ENCODE peak calls at places on chromosomes 6 and 20, in eight cellular contexts. C is heart left ventricle, A is K562, Y is suprapubic skin, R is prostate gland, X is ovary, K is esophagus muscularis mucosa, W is transverse colon. E is an unnamed sample.

GRCh38 chr6:150006961-150007464 is 18.3 kb downstream of the RAET1L start:
- DNase-seq in K (no peak), X (no peak), Y (no peak), A (peak; percentile 50), C (no peak), R (no peak), W (no peak), E (peak; percentile 12)

GRCh38 chr20:6014957-6015356 is 38.9 kb downstream of the LRRN4 start:
- DNase-seq in K (no peak), W (no peak), R (no peak), C (no peak), A (no peak), Y (no peak), X (no peak), E (no peak)

GRCh38 chr6:56851541-56852248 is 103.2 kb upstream of the BEND6 start:
- DNase-seq in A (no peak), W (no peak), Y (no peak), R (peak; percentile 18), C (peak; percentile 53), X (peak; percentile 45), K (no peak), E (peak; percentile 47)

GRCh38 chr6:46217671-46218131 is 46.9 kb upstream of the ENPP5 start:
- DNase-seq in C (peak; percentile 53), W (no peak), K (no peak), R (no peak), X (no peak), A (no peak), Y (no peak), E (peak; percentile 3)

GRCh38 chr6:164693934-164694333 is 615.5 kb downstream of the C6orf118 start:
- DNase-seq in X (no peak), C (no peak), R (no peak), W (no peak), K (no peak), Y (no peak), A (no peak), E (no peak)

GRCh38 chr6:3294396-3294795 is 35.6 kb downstream of the PSMG4 start:
- DNase-seq in C (no peak), W (no peak), Y (peak; percentile 9), R (no peak), A (no peak), K (no peak), X (no peak), E (no peak)

GRCh38 chr6:90938116-90938515 is 351.2 kb upstream of the MAP3K7 start:
- DNase-seq in Y (no peak), W (no peak), R (no peak), A (no peak), X (no peak), K (no peak), C (no peak), E (no peak)

GRCh38 chr6:126054802-126055201 is 68.5 kb downstream of the TRMT11 start:
- DNase-seq in Y (no peak), K (no peak), A (no peak), X (no peak), W (no peak), C (no peak), R (no peak), E (no peak)

GRCh38 chr6:76702187-76702586 is 629.7 kb upstream of the IMPG1 start:
- DNase-seq in C (no peak), W (no peak), Y (no peak), X (no peak), A (no peak), R (no peak), K (no peak), E (no peak)

GRCh38 chr6:159727717-159728440 is 573 bp downstream of the WTAP start:
- DNase-seq in K (no peak), R (no peak), C (peak; percentile 61), X (no peak), A (no peak), W (no peak), Y (peak; percentile 79), E (peak; percentile 87)

GRCh38 chr20:47784599-47785320 is 521 bp downstream of the SULF2 start:
- DNase-seq in A (no peak), C (peak; percentile 48), W (peak; percentile 27), K (no peak), X (peak; percentile 78), R (peak; percentile 25), Y (no peak), E (no peak)

GRCh38 chr20:17971571-17972013 is 2.8 kb downstream of the MGME1 start:
- DNase-seq in A (no peak), W (no peak), C (no peak), X (no peak), K (no peak), Y (no peak), R (no peak), E (peak; percentile 77)

GRCh38 chr20:17968366-17969275 is at the start of the genes MGME1 and SNX5:
- DNase-seq in K (peak; percentile 100), X (peak; percentile 99), W (peak; percentile 100), A (peak; percentile 84), R (peak; percentile 99), Y (peak; percentile 99), C (peak; percentile 100), E (peak; percentile 100)

GRCh38 chr20:17967595-17968365 is 814 bp downstream of the SNX5 start:
- DNase-seq in Y (peak; percentile 77), K (no peak), W (no peak), X (no peak), A (no peak), R (peak; percentile 16), C (no peak), E (peak; percentile 73)

GRCh38 chr20:17969276-17969883 is 562 bp downstream of the MGME1 start:
- DNase-seq in X (no peak), A (peak; percentile 23), K (no peak), Y (no peak), C (peak; percentile 41), W (peak; percentile 52), R (peak; percentile 42), E (peak; percentile 82)

GRCh38 chr20:17969884-17970409 is 1.1 kb downstream of the MGME1 start:
- DNase-seq in W (peak; percentile 36), R (peak; percentile 22), Y (no peak), X (no peak), A (peak; percentile 12), C (peak; percentile 33), K (no peak), E (peak; percentile 78)
- TF ChIP-seq POLR2A in W (peak; percentile 44), R (no peak), Y (no peak), X (no peak), A (no peak), C (no peak), K (no peak), E (no peak)

DNA sequence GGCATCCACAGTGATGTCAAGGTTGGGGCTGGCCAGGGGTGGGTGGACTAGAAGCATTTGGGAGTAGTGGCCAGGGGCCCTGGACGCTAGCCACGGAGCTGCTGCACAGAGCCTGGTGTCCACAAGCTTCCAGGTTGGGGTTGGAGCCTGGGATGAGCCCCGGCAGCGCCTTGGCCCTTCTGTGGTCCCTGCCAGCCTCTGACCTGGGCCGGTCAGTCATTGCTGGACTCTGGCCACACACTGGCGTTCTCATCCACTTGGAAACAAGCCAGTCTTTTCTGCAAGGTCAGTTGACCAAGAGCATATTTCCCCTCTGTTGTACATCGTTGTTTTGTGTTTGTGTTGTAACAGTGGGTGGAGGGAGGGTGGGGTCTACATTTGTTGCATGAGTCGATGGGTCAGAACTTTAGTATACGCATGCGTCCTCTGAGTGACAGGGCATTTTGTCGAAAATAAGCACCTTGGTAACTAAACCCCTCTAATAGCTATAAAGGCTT is 8.4 kb downstream of the PSMA7 start:
- DNase-seq in A (no peak), W (no peak), X (peak; percentile 80), R (no peak), C (no peak), Y (no peak), K (no peak), E (no peak)
- TF ChIP-seq POLR2A in A (no peak), W (no peak), X (no peak), R (no peak), C (no peak), Y (no peak), K (no peak), E (no peak)

DNA sequence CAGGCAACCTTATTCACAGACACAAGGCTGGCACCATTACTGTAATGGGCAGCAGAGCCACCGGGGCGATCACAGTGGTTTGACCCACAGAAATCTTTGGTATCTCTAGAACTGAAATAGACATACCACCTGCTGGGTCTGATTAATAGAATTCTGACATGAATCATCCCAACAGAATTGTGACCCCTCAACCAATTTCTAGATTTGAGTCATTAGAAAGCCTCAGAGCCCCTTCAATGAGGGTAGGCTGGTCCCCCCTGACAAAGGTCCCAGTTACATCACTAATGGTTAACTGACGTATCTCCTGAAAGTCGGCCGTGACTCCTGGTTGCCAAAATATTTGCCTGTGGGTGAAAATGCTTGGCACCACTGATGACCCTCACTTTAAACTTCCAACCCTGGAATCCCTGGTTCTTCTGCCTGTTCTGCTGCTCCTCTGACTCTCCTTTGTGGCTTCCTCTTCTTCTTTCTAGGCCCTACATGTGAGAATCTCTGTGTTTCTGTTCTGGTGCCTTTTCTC is 124.9 kb upstream of the ARID1B start:
- DNase-seq in W (no peak), R (no peak), A (no peak), Y (no peak), C (no peak), X (no peak), K (no peak), E (no peak)
- TF ChIP-seq POLR2A in W (no peak), R (no peak), A (peak; percentile 39), Y (no peak), C (no peak), X (no peak), K (no peak), E (no peak)

GRCh38 chr6:137879301-137879700 is 12.2 kb downstream of the TNFAIP3 start:
- DNase-seq in W (no peak), Y (no peak), R (no peak), C (no peak), A (no peak), X (no peak), K (no peak), E (no peak)

GRCh38 chr6:137876547-137876946 is 9.5 kb downstream of the TNFAIP3 start:
- DNase-seq in C (no peak), R (no peak), K (no peak), Y (no peak), W (no peak), A (no peak), X (no peak), E (no peak)

GRCh38 chr6:137878810-137879285 is 11.8 kb downstream of the TNFAIP3 start:
- DNase-seq in A (no peak), X (no peak), Y (peak; percentile 86), K (no peak), R (peak; percentile 19), W (no peak), C (peak; percentile 65), E (no peak)

GRCh38 chr6:137877113-137877512 is 10.1 kb downstream of the TNFAIP3 start:
- DNase-seq in W (no peak), K (no peak), R (no peak), C (no peak), X (no peak), Y (no peak), A (no peak), E (no peak)

DNA sequence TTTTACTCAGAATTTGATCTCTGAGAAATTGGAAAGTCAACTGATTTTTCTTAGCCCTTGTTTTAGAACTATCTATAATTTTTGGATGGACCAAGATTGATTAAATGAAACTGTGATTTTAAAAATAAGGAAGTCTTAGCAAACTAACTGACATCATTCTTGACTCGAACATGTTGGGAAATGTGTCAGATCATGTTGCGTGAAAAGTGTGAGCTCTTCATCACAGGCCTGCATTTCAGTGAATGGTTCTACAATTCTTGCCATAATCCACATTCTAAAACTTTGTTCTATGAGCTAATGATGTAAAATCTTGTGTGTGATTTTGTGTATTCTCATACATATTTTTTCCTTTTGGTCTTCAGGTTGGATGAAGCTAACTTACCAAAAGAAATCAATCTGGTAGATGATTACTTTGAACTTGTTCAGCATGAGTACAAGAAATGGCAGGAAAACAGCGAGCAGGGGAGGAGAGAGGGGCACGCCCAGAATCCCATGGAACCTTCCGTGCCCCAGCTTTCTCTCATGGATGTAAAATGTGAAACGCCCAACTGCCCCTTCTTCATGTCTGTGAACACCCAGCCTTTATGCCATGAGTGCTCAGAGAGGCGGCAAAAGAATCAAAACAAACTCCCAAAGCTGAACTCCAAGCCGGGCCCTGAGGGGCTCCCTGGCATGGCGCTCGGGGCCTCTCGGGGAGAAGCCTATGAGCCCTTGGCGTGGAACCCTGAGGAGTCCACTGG is 11.2 kb downstream of the TNFAIP3 start:
- DNase-seq in A (no peak), X (no peak), W (no peak), Y (no peak), K (no peak), R (no peak), C (no peak), E (no peak)
- TF ChIP-seq POLR2A in A (no peak), X (no peak), W (no peak), Y (no peak), K (no peak), R (no peak), C (no peak), E (no peak)

E was measured in erythroblast.